ENCODE peak calls at places on chromosomes 12 and 14, in four cellular contexts. U, V, H and I are unnamed samples.

GRCh38 chr12:116171549-116171948 is 105.9 kb downstream of the MED13L start:
- DNase-seq in V (no peak), U (no peak), H (no peak), I (no peak)

GRCh38 chr12:12519599-12519998 is 43.1 kb downstream of the DUSP16 start:
- DNase-seq in U (no peak), H (no peak), V (no peak), I (no peak)

GRCh38 chr14:73249108-73249507 is 11.8 kb downstream of the PAPLN start:
- DNase-seq in U (no peak), V (no peak), H (no peak), I (no peak)

GRCh38 chr14:64556526-64556925 is 6.8 kb downstream of the PPP1R36 start:
- DNase-seq in V (no peak), H (no peak), U (no peak), I (peak)

GRCh38 chr14:61565181-61565580 is 130.1 kb upstream of the HIF1A start:
- DNase-seq in H (no peak), U (no peak), V (no peak), I (no peak)

GRCh38 chr14:90109858-90110257 is 48.1 kb downstream of the KCNK13 start:
- DNase-seq in H (no peak), V (peak), U (peak), I (peak)

GRCh38 chr12:82456633-82457032 is 98.3 kb downstream of the METTL25 start:
- DNase-seq in U (no peak), H (no peak), V (no peak), I (no peak)

GRCh38 chr12:52677671-52678070 is 2.5 kb downstream of the KRT1 start:
- DNase-seq in V (no peak), U (no peak), H (no peak), I (no peak)

GRCh38 chr12:42590324-42590934 is 883 bp upstream of the PRICKLE1 start:
- DNase-seq in U (peak), V (peak), H (no peak), I (peak)

GRCh38 chr12:5163661-5164060 is 120.0 kb downstream of the KCNA5 start:
- DNase-seq in V (no peak), H (no peak), U (no peak), I (no peak)

GRCh38 chr12:11545438-11546330 is 103.8 kb upstream of the ETV6 start:
- DNase-seq in U (peak), V (no peak), H (peak), I (peak)

GRCh38 chr14:58738876-58739275 is 101.1 kb downstream of the DACT1 start:
- DNase-seq in V (no peak), H (no peak), U (no peak), I (no peak)

GRCh38 chr12:115710104-115710564 is 567.4 kb downstream of the MED13L start:
- DNase-seq in V (peak), H (no peak), U (no peak), I (no peak)

GRCh38 chr14:23605931-23606585 is 27.5 kb upstream of the JPH4 start:
- DNase-seq in U (no peak), V (no peak), H (peak), I (no peak)

GRCh38 chr12:188910-189621 is 24.9 kb downstream of the SLC6A12 start:
- DNase-seq in H (no peak), V (peak), U (peak), I (peak)

GRCh38 chr12:92439397-92439779 is 263.4 kb upstream of the PLEKHG7 start:
- DNase-seq in V (peak), H (no peak), U (no peak), I (peak)

GRCh38 chr12:58503731-58504520 is 416.4 kb downstream of the LRIG3 start:
- DNase-seq in H (no peak), V (no peak), U (no peak), I (no peak)

GRCh38 chr12:112964915-112965314 is 13.4 kb upstream of the OAS2 start:
- DNase-seq in H (no peak), U (no peak), V (no peak), I (no peak)

GRCh38 chr12:129064201-129064881 is 211.1 kb downstream of the GLT1D1 start:
- DNase-seq in H (no peak), V (no peak), U (no peak), I (no peak)

GRCh38 chr14:96135285-96135684 is 69.4 kb upstream of the BDKRB2 start:
- DNase-seq in U (no peak), V (no peak), H (no peak), I (no peak)

GRCh38 chr12:175250-175649 is 38.7 kb downstream of the SLC6A12 start:
- DNase-seq in V (no peak), U (peak), H (no peak), I (no peak)

GRCh38 chr12:3680919-3681594 is 71.9 kb downstream of the CRACR2A start:
- DNase-seq in V (no peak), U (peak), H (no peak), I (no peak)

GRCh38 chr12:109927622-109928021 is 27.5 kb downstream of the TCHP start:
- DNase-seq in V (peak), H (no peak), U (peak), I (peak)

GRCh38 chr12:130014485-130014807 is 110.6 kb upstream of the TMEM132D start:
- DNase-seq in H (no peak), U (peak), V (no peak), I (peak)

GRCh38 chr14:99729991-99730875 is 46.1 kb downstream of the CYP46A1 start:
- DNase-seq in H (no peak), V (peak), U (peak), I (peak)

GRCh38 chr12:89789862-89790261 is 81.2 kb upstream of the ATP2B1 start:
- DNase-seq in U (no peak), V (no peak), H (peak), I (peak)

GRCh38 chr12:40068416-40068815 is 37.5 kb downstream of the SLC2A13 start:
- DNase-seq in V (no peak), U (no peak), H (no peak), I (no peak)
- TF ChIP-seq MAX in V (no peak), U (no peak), H (no peak), I (no peak)

DNA sequence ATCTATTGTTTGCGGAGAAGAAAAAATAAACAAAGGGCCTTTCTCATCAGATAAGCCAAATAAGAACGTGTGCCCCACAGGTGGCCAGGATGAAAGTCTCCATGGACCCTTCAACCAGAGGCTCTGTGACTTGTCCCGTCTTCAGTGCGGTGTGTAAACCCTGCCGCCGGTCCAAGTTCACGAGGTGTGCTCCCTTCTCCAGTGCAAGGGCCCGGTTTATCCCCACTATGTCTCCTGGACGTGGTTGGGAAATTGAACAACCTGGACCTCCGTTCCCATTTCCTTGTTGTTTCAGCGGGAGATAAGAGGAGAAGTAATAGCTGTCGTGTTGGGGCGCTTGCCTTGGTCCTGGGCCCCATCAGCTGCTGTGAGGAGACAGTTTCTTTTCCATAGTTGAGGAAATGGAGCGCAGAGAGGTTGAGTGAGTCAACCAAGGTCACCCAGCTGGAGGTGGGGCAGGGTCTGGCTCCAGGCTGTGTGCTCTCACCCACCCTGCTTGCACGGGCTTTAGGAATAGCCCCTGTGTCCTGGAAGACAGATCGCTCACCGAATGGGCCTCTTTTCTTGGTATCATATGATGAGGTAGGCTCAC is 165.5 kb upstream of the RTL1 start:
- DNase-seq in V (no peak), U (no peak), H (no peak), I (no peak)
- H3K4me3 ChIP-seq in V (no peak), U (no peak), H (no peak), I (no peak)

GRCh38 chr12:104715562-104716182 is 242.4 kb downstream of the SLC41A2 start:
- DNase-seq in H (no peak), U (peak), V (no peak), I (no peak)

GRCh38 chr12:104714369-104714768 is 243.7 kb downstream of the SLC41A2 start:
- DNase-seq in H (no peak), U (no peak), V (no peak), I (no peak)

GRCh38 chr12:104712968-104713367 is 245.1 kb downstream of the SLC41A2 start:
- DNase-seq in V (no peak), U (no peak), H (no peak), I (no peak)

GRCh38 chr12:104712477-104712876 is 245.6 kb downstream of the SLC41A2 start:
- DNase-seq in V (no peak), H (no peak), U (no peak), I (no peak)

DNA sequence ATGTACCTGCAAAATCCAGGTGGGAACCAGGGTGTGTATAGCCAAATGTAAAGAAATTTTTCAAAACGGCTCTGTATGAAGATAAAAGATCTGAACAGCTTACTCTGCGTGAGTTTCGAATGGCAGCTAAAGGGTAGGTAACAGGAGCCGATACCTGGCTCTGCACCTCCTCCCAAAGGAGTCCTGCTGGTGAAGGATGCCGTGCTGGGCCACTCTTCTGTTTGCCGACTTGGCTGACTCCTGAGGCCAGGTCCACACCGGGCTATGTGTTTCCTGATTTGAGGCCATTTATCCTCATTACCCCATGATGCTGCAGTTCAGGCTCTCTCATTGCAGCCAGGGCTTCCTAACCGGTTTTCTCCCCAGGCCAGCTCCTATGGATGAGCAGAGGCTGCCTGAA is 244.6 kb downstream of the SLC41A2 start:
- DNase-seq in H (no peak), U (no peak), V (no peak), I (no peak)
- TF ChIP-seq MAX in H (no peak), U (no peak), V (no peak), I (no peak)

DNA sequence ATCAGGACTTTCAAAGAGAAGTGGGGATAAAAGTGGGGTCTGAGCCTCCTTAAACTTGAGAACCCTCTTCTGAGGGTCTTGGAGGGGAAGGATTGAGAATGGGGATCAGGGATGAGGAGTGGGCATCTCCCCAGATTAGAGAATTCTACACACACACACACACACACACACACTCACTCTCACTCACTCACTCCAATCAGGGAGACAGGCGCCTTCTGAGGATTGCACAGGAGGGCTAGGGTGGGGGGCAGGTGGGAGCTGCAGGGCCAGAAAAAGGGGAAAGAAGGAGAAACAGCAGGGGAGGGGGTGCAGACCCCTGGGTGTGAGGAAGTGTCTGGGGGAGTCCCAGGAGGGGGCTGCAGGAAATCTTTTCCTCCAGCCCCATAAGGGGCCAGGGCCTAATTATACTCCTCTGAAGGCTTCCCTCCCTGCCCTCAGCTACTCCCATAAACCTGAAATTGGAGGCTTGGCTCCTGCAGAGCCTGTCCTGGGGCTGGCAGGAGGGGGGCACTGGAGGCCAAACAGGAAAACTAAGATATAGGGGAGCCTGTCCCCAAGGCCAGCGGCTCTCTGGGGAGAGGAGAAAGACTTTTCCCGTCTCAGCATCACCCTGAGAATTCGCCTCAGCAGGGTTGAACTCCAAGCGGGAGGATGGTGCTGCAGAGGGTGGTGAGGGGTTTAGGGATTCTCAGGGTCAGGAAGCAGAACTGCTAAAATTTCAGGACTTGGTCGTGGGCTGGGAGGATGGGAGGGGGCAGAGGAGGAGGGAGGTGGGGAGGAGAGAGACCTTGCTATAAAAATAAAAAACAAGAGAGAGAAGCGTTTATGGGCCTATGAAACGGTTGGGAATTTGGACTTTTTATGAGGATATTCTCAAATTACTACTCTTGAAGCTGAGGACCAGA is 1.6 kb downstream of the HOXC9 start:
- DNase-seq in U (no peak), V (no peak), H (no peak), I (no peak)
- H3K4me3 ChIP-seq in U (no peak), V (peak), H (no peak), I (no peak)

DNA sequence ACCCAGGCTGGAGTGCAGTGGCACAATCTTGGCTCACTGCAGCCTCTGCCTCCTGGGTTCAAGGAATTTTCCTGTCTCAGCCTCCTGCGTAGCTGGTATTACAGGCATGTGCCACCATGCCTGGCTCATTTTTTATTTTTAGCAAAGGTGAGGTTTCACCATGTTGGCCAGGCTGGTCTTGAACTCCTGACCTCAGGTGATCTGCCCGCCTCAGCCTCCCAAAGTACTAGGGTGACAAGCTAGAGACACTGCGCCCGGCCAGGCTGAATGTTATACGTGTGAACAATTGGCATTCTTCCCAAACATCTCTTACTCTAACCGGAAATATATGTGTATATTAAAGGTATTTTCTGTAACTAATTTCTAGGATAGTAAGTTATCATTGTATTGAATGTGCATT is 13.2 kb upstream of the LIMA1 start:
- DNase-seq in H (no peak), V (no peak), U (no peak), I (no peak)
- TF ChIP-seq MAX in H (no peak), V (no peak), U (no peak), I (no peak)

DNA sequence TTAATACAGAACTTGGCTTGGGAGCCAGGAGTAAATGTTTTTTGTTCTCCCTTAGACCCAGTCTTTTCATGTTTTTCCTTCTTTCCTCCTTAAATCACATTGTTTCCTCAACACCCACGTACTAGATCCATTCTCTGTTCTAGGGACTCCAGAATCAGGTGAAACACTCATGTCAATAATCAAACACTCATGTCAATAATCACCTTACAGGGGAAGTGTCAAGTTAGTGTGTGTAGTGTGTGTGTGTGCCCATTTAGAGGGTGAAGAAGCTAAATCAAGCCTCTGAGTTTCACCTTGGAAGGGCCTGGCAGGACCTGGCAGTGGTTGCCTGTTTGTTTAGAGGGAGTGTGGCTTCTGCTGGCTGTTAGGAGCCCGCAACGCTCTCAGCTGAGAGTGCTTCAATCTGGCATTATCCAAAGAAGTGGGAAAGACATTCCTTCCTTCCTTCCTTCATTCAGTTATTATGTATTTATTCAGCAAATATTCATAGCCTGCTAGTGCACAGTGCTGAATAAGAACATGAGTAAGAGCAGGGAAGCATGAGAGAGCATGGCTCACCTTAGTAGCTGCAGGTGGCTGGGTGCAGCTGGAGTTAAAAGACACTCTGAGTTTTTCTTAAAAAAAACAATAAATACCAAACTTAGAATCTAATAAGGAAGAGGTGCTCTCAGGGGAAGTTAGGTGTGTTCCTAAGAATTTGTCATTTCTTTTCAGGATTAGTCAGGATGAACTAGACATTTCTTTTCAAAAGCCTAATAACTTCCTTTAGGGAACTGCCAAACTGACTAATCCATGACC is 17.6 kb upstream of the EID3 start:
- DNase-seq in U (no peak), V (no peak), H (no peak), I (no peak)
- H3K4me3 ChIP-seq in U (peak), V (peak), H (peak), I (peak)

GRCh38 chr14:103716091-103716801 is 636 bp downstream of the ZFYVE21 start:
- DNase-seq in V (peak), U (peak), H (no peak), I (peak)
- TF ChIP-seq MAX in V (no peak), U (peak), H (no peak), I (no peak)

DNA sequence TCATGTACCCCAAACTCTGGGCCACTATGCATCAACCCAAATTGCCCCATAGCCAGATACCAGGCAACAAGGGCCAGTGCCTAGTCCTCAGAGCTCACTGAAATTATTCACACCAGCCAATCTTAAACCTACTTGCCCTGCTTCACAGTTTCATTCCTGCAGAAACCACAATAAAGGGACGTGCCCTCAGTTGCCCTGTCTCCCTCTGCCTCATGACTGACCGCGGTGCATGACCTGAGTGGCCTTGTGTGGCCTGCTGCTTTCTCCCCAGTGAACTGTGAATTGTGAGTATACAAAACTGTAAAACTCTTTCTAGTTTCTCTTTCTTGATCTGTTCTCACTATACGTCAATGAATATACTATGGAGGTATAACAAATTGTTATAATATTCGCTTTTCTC is 490.9 kb upstream of the MIS18BP1 start:
- DNase-seq in U (no peak), H (no peak), V (no peak), I (peak)
- H3K4me3 ChIP-seq in U (no peak), H (no peak), V (no peak), I (no peak)